ENCODE peak calls at places on chromosomes 7 and 10, in ten cellular contexts. One of them, this sample, is unnamed.

GRCh38 chr7:122914812-122915211 is 28.6 kb upstream of the CADPS2 start:
- DNase-seq in HCT116: no peak
- DNase-seq in NCI-H2029 treated with DMSO at 0.1 percent for 48 hours: no peak
- DNase-seq in astrocyte of the hippocampus: no peak
- DNase-seq in memory B cell: no peak
- DNase-seq in T-cell: no peak
- DNase-seq in T-helper 17 cell: no peak
- DNase-seq in dermis blood vessel endothelial cell: no peak
- DNase-seq in K562: peak
- DNase-seq in ELF-1: no peak
- DNase-seq in this sample: no peak

GRCh38 chr7:139355320-139355719 is 4.4 kb upstream of the LUC7L2 start:
- DNase-seq in HCT116: no peak
- DNase-seq in NCI-H2029 treated with DMSO at 0.1 percent for 48 hours: no peak
- DNase-seq in astrocyte of the hippocampus: no peak
- DNase-seq in memory B cell: no peak
- DNase-seq in T-cell: no peak
- DNase-seq in T-helper 17 cell: no peak
- DNase-seq in dermis blood vessel endothelial cell: no peak
- DNase-seq in K562: no peak
- DNase-seq in ELF-1: no peak
- DNase-seq in this sample: no peak

GRCh38 chr10:62092301-62092990 is 176.2 kb downstream of the RTKN2 start:
- DNase-seq in HCT116: no peak
- DNase-seq in NCI-H2029 treated with DMSO at 0.1 percent for 48 hours: no peak
- DNase-seq in astrocyte of the hippocampus: no peak
- DNase-seq in memory B cell: no peak
- DNase-seq in T-cell: no peak
- DNase-seq in T-helper 17 cell: no peak
- DNase-seq in dermis blood vessel endothelial cell: no peak
- DNase-seq in K562: no peak
- DNase-seq in ELF-1: peak
- DNase-seq in this sample: no peak

GRCh38 chr10:115049957-115050356 is 43.2 kb upstream of the ATRNL1 start:
- DNase-seq in HCT116: no peak
- DNase-seq in NCI-H2029 treated with DMSO at 0.1 percent for 48 hours: no peak
- DNase-seq in astrocyte of the hippocampus: peak
- DNase-seq in memory B cell: no peak
- DNase-seq in T-cell: no peak
- DNase-seq in T-helper 17 cell: no peak
- DNase-seq in dermis blood vessel endothelial cell: no peak
- DNase-seq in K562: no peak
- DNase-seq in ELF-1: no peak
- DNase-seq in this sample: no peak

GRCh38 chr10:43137701-43137970 is 609 bp upstream of the CSGALNACT2 start:
- DNase-seq in HCT116: no peak
- DNase-seq in NCI-H2029 treated with DMSO at 0.1 percent for 48 hours: no peak
- DNase-seq in astrocyte of the hippocampus: peak
- DNase-seq in memory B cell: no peak
- DNase-seq in T-cell: peak
- DNase-seq in T-helper 17 cell: peak
- DNase-seq in dermis blood vessel endothelial cell: peak
- DNase-seq in K562: peak
- DNase-seq in ELF-1: peak
- DNase-seq in this sample: peak

GRCh38 chr7:48035967-48036478 is 680 bp downstream of the C7orf57 start:
- DNase-seq in HCT116: no peak
- DNase-seq in NCI-H2029 treated with DMSO at 0.1 percent for 48 hours: no peak
- DNase-seq in astrocyte of the hippocampus: peak
- DNase-seq in memory B cell: peak
- DNase-seq in T-cell: no peak
- DNase-seq in T-helper 17 cell: no peak
- DNase-seq in dermis blood vessel endothelial cell: peak
- DNase-seq in K562: no peak
- DNase-seq in ELF-1: peak
- DNase-seq in this sample: no peak

GRCh38 chr10:98446656-98447221 is at the start of gene HPS1:
- DNase-seq in HCT116: no peak
- DNase-seq in NCI-H2029 treated with DMSO at 0.1 percent for 48 hours: no peak
- DNase-seq in astrocyte of the hippocampus: peak
- DNase-seq in memory B cell: peak
- DNase-seq in T-cell: peak
- DNase-seq in T-helper 17 cell: peak
- DNase-seq in dermis blood vessel endothelial cell: peak
- DNase-seq in K562: peak
- DNase-seq in ELF-1: peak
- DNase-seq in this sample: peak

GRCh38 chr7:68730194-68730593 is 868.1 kb upstream of the AUTS2 start:
- DNase-seq in HCT116: no peak
- DNase-seq in NCI-H2029 treated with DMSO at 0.1 percent for 48 hours: peak
- DNase-seq in astrocyte of the hippocampus: no peak
- DNase-seq in memory B cell: no peak
- DNase-seq in T-cell: no peak
- DNase-seq in T-helper 17 cell: no peak
- DNase-seq in dermis blood vessel endothelial cell: no peak
- DNase-seq in K562: no peak
- DNase-seq in ELF-1: no peak
- DNase-seq in this sample: no peak

GRCh38 chr10:58531084-58531695 is 18.5 kb downstream of the BICC1 start:
- DNase-seq in HCT116: peak
- DNase-seq in NCI-H2029 treated with DMSO at 0.1 percent for 48 hours: peak
- DNase-seq in astrocyte of the hippocampus: peak
- DNase-seq in memory B cell: peak
- DNase-seq in T-cell: peak
- DNase-seq in T-helper 17 cell: no peak
- DNase-seq in dermis blood vessel endothelial cell: peak
- DNase-seq in K562: peak
- DNase-seq in ELF-1: peak
- DNase-seq in this sample: no peak

GRCh38 chr10:2886662-2887061 is 180.7 kb upstream of the PFKP start:
- DNase-seq in HCT116: no peak
- DNase-seq in NCI-H2029 treated with DMSO at 0.1 percent for 48 hours: no peak
- DNase-seq in astrocyte of the hippocampus: no peak
- DNase-seq in memory B cell: no peak
- DNase-seq in T-cell: no peak
- DNase-seq in T-helper 17 cell: no peak
- DNase-seq in dermis blood vessel endothelial cell: no peak
- DNase-seq in K562: no peak
- DNase-seq in ELF-1: no peak
- DNase-seq in this sample: no peak

GRCh38 chr7:5525271-5526189 is 101.9 kb upstream of the TNRC18 start:
- DNase-seq in HCT116: peak
- DNase-seq in NCI-H2029 treated with DMSO at 0.1 percent for 48 hours: no peak
- DNase-seq in astrocyte of the hippocampus: peak
- DNase-seq in memory B cell: no peak
- DNase-seq in T-cell: no peak
- DNase-seq in T-helper 17 cell: no peak
- DNase-seq in dermis blood vessel endothelial cell: peak
- DNase-seq in K562: peak
- DNase-seq in ELF-1: peak
- DNase-seq in this sample: no peak

GRCh38 chr7:42994096-42994495 is 61.9 kb downstream of the MRPL32 start:
- DNase-seq in HCT116: no peak
- DNase-seq in NCI-H2029 treated with DMSO at 0.1 percent for 48 hours: no peak
- DNase-seq in astrocyte of the hippocampus: no peak
- DNase-seq in memory B cell: no peak
- DNase-seq in T-cell: no peak
- DNase-seq in T-helper 17 cell: no peak
- DNase-seq in dermis blood vessel endothelial cell: no peak
- DNase-seq in K562: no peak
- DNase-seq in ELF-1: no peak
- DNase-seq in this sample: no peak

GRCh38 chr7:151388007-151388297 is 21.9 kb downstream of the WDR86 start:
- DNase-seq in HCT116: no peak
- DNase-seq in NCI-H2029 treated with DMSO at 0.1 percent for 48 hours: no peak
- DNase-seq in astrocyte of the hippocampus: no peak
- DNase-seq in memory B cell: no peak
- DNase-seq in T-cell: no peak
- DNase-seq in T-helper 17 cell: no peak
- DNase-seq in dermis blood vessel endothelial cell: no peak
- DNase-seq in K562: no peak
- DNase-seq in ELF-1: no peak
- DNase-seq in this sample: no peak

GRCh38 chr7:142153400-142153799 is 41.9 kb downstream of the MGAM2 start:
- DNase-seq in HCT116: no peak
- DNase-seq in NCI-H2029 treated with DMSO at 0.1 percent for 48 hours: no peak
- DNase-seq in astrocyte of the hippocampus: peak
- DNase-seq in memory B cell: no peak
- DNase-seq in T-cell: no peak
- DNase-seq in T-helper 17 cell: no peak
- DNase-seq in dermis blood vessel endothelial cell: no peak
- DNase-seq in K562: peak
- DNase-seq in ELF-1: no peak
- DNase-seq in this sample: no peak

GRCh38 chr10:5789626-5790025 is 23.6 kb downstream of the GDI2 start:
- DNase-seq in HCT116: no peak
- DNase-seq in NCI-H2029 treated with DMSO at 0.1 percent for 48 hours: no peak
- DNase-seq in astrocyte of the hippocampus: no peak
- DNase-seq in memory B cell: no peak
- DNase-seq in T-cell: no peak
- DNase-seq in T-helper 17 cell: no peak
- DNase-seq in dermis blood vessel endothelial cell: no peak
- DNase-seq in K562: no peak
- DNase-seq in ELF-1: no peak
- DNase-seq in this sample: no peak

GRCh38 chr10:124464028-124464751 is 2.6 kb downstream of the LHPP start:
- DNase-seq in HCT116: no peak
- DNase-seq in NCI-H2029 treated with DMSO at 0.1 percent for 48 hours: no peak
- DNase-seq in astrocyte of the hippocampus: no peak
- DNase-seq in memory B cell: no peak
- DNase-seq in T-cell: no peak
- DNase-seq in T-helper 17 cell: no peak
- DNase-seq in dermis blood vessel endothelial cell: no peak
- DNase-seq in K562: no peak
- DNase-seq in ELF-1: no peak
- DNase-seq in this sample: no peak

GRCh38 chr7:157405914-157406810 is 69.4 kb downstream of the DNAJB6 start:
- DNase-seq in HCT116: no peak
- DNase-seq in NCI-H2029 treated with DMSO at 0.1 percent for 48 hours: no peak
- DNase-seq in astrocyte of the hippocampus: no peak
- DNase-seq in memory B cell: no peak
- DNase-seq in T-cell: no peak
- DNase-seq in T-helper 17 cell: no peak
- DNase-seq in dermis blood vessel endothelial cell: no peak
- DNase-seq in K562: peak
- DNase-seq in ELF-1: no peak
- DNase-seq in this sample: no peak

GRCh38 chr7:148058092-148058491 is 532.5 kb upstream of the C7orf33 start:
- DNase-seq in HCT116: no peak
- DNase-seq in NCI-H2029 treated with DMSO at 0.1 percent for 48 hours: peak
- DNase-seq in astrocyte of the hippocampus: no peak
- DNase-seq in memory B cell: no peak
- DNase-seq in T-cell: no peak
- DNase-seq in T-helper 17 cell: no peak
- DNase-seq in dermis blood vessel endothelial cell: no peak
- DNase-seq in K562: no peak
- DNase-seq in ELF-1: no peak
- DNase-seq in this sample: no peak

GRCh38 chr7:117227091-117227490 is 95.8 kb downstream of the WNT2 start:
- DNase-seq in HCT116: no peak
- DNase-seq in NCI-H2029 treated with DMSO at 0.1 percent for 48 hours: no peak
- DNase-seq in astrocyte of the hippocampus: no peak
- DNase-seq in memory B cell: no peak
- DNase-seq in T-cell: no peak
- DNase-seq in T-helper 17 cell: no peak
- DNase-seq in dermis blood vessel endothelial cell: no peak
- DNase-seq in K562: no peak
- DNase-seq in ELF-1: no peak
- DNase-seq in this sample: no peak

GRCh38 chr10:102281103-102281502 is 35.8 kb downstream of the GBF1 start:
- DNase-seq in HCT116: no peak
- DNase-seq in NCI-H2029 treated with DMSO at 0.1 percent for 48 hours: no peak
- DNase-seq in astrocyte of the hippocampus: no peak
- DNase-seq in memory B cell: no peak
- DNase-seq in T-cell: no peak
- DNase-seq in T-helper 17 cell: no peak
- DNase-seq in dermis blood vessel endothelial cell: peak
- DNase-seq in K562: no peak
- DNase-seq in ELF-1: no peak
- DNase-seq in this sample: no peak

GRCh38 chr10:129993621-129994020 is 29.5 kb upstream of the EBF3 start:
- DNase-seq in HCT116: no peak
- DNase-seq in NCI-H2029 treated with DMSO at 0.1 percent for 48 hours: no peak
- DNase-seq in astrocyte of the hippocampus: no peak
- DNase-seq in memory B cell: no peak
- DNase-seq in T-cell: no peak
- DNase-seq in T-helper 17 cell: no peak
- DNase-seq in dermis blood vessel endothelial cell: no peak
- DNase-seq in K562: no peak
- DNase-seq in ELF-1: peak
- DNase-seq in this sample: no peak

GRCh38 chr10:86940677-86941076 is 16.7 kb downstream of the MMRN2 start:
- DNase-seq in HCT116: no peak
- DNase-seq in NCI-H2029 treated with DMSO at 0.1 percent for 48 hours: no peak
- DNase-seq in astrocyte of the hippocampus: no peak
- DNase-seq in memory B cell: no peak
- DNase-seq in T-cell: no peak
- DNase-seq in T-helper 17 cell: no peak
- DNase-seq in dermis blood vessel endothelial cell: no peak
- DNase-seq in K562: no peak
- DNase-seq in ELF-1: no peak
- DNase-seq in this sample: no peak

GRCh38 chr7:143172354-143172753 is 10.9 kb upstream of the TAS2R39 start:
- DNase-seq in HCT116: no peak
- DNase-seq in NCI-H2029 treated with DMSO at 0.1 percent for 48 hours: peak
- DNase-seq in astrocyte of the hippocampus: peak
- DNase-seq in memory B cell: no peak
- DNase-seq in T-cell: no peak
- DNase-seq in T-helper 17 cell: no peak
- DNase-seq in dermis blood vessel endothelial cell: no peak
- DNase-seq in K562: no peak
- DNase-seq in ELF-1: no peak
- DNase-seq in this sample: no peak

GRCh38 chr10:30398193-30398592 is 35.8 kb upstream of the MAP3K8 start:
- DNase-seq in HCT116: no peak
- DNase-seq in NCI-H2029 treated with DMSO at 0.1 percent for 48 hours: no peak
- DNase-seq in astrocyte of the hippocampus: no peak
- DNase-seq in memory B cell: no peak
- DNase-seq in T-cell: peak
- DNase-seq in T-helper 17 cell: no peak
- DNase-seq in dermis blood vessel endothelial cell: no peak
- DNase-seq in K562: no peak
- DNase-seq in ELF-1: no peak
- DNase-seq in this sample: no peak

GRCh38 chr7:99109108-99110051 is 34.5 kb downstream of the SMURF1 start:
- DNase-seq in HCT116: no peak
- DNase-seq in NCI-H2029 treated with DMSO at 0.1 percent for 48 hours: no peak
- DNase-seq in astrocyte of the hippocampus: no peak
- DNase-seq in memory B cell: no peak
- DNase-seq in T-cell: peak
- DNase-seq in T-helper 17 cell: no peak
- DNase-seq in dermis blood vessel endothelial cell: no peak
- DNase-seq in K562: no peak
- DNase-seq in ELF-1: no peak
- DNase-seq in this sample: no peak

GRCh38 chr10:92290837-92291609 is at the start of the genes CPEB3 and MARCHF5:
- DNase-seq in HCT116: peak
- DNase-seq in NCI-H2029 treated with DMSO at 0.1 percent for 48 hours: peak
- DNase-seq in astrocyte of the hippocampus: peak
- DNase-seq in memory B cell: peak
- DNase-seq in T-cell: peak
- DNase-seq in T-helper 17 cell: peak
- DNase-seq in dermis blood vessel endothelial cell: peak
- DNase-seq in K562: peak
- DNase-seq in ELF-1: peak
- DNase-seq in this sample: peak

GRCh38 chr10:19788075-19788686 is 28.1 kb upstream of the PLXDC2 start:
- DNase-seq in HCT116: no peak
- DNase-seq in NCI-H2029 treated with DMSO at 0.1 percent for 48 hours: no peak
- DNase-seq in astrocyte of the hippocampus: peak
- DNase-seq in memory B cell: no peak
- DNase-seq in T-cell: no peak
- DNase-seq in T-helper 17 cell: no peak
- DNase-seq in dermis blood vessel endothelial cell: peak
- DNase-seq in K562: peak
- DNase-seq in ELF-1: no peak
- DNase-seq in this sample: no peak

This sample was measured in T-helper 22 cell.